ENCODE peak calls at places on chromosomes 12 and 14, in nine cellular contexts. One of them, this sample, is unnamed.
A peak's percentile ranks its signal among the peaks of the same experiment; 100 is the strongest.

GRCh38 chr12:124567673-124568373 is 411 bp upstream of the NCOR2 start:
- DNase-seq in heart left ventricle: peak; percentile 96
- DNase-seq in AG04450: peak; percentile 92
- DNase-seq in AG10803: peak; percentile 99
- DNase-seq in nephron progenitor cell: peak; percentile 82
- DNase-seq in ovary: peak; percentile 97
- DNase-seq in natural killer cell: peak; percentile 57
- DNase-seq in H9: peak; percentile 75
- DNase-seq in HFFc6: peak; percentile 93
- DNase-seq in this sample: peak; percentile 74

GRCh38 chr12:105384220-105384619 is 53.7 kb downstream of the C12orf75 start:
- DNase-seq in HFFc6: no peak
- DNase-seq in nephron progenitor cell: no peak
- DNase-seq in AG10803: no peak
- DNase-seq in ovary: no peak
- DNase-seq in heart left ventricle: no peak
- DNase-seq in H9: no peak
- DNase-seq in natural killer cell: no peak
- DNase-seq in AG04450: no peak
- DNase-seq in this sample: no peak

GRCh38 chr14:90758959-90759358 is 57.3 kb downstream of the TTC7B start:
- DNase-seq in HFFc6: no peak
- DNase-seq in AG10803: peak; percentile 76
- DNase-seq in heart left ventricle: peak; percentile 76
- DNase-seq in ovary: peak; percentile 57
- DNase-seq in nephron progenitor cell: no peak
- DNase-seq in natural killer cell: no peak
- DNase-seq in H9: no peak
- DNase-seq in AG04450: no peak
- DNase-seq in this sample: no peak

GRCh38 chr12:14961466-14962155 is at the start of gene ARHGDIB:
- DNase-seq in AG10803: no peak
- DNase-seq in nephron progenitor cell: no peak
- DNase-seq in H9: no peak
- DNase-seq in natural killer cell: peak; percentile 59
- DNase-seq in heart left ventricle: peak; percentile 29
- DNase-seq in ovary: no peak
- DNase-seq in AG04450: no peak
- DNase-seq in HFFc6: no peak
- DNase-seq in this sample: peak; percentile 46

GRCh38 chr14:95117937-95118726 is 39.2 kb downstream of the DICER1 start:
- DNase-seq in AG10803: no peak
- DNase-seq in ovary: no peak
- DNase-seq in AG04450: no peak
- DNase-seq in nephron progenitor cell: no peak
- DNase-seq in heart left ventricle: no peak
- DNase-seq in HFFc6: no peak
- DNase-seq in H9: no peak
- DNase-seq in natural killer cell: no peak
- DNase-seq in this sample: no peak

GRCh38 chr12:28374556-28374955 is 184.3 kb downstream of the CCDC91 start:
- DNase-seq in AG04450: no peak
- DNase-seq in H9: no peak
- DNase-seq in HFFc6: no peak
- DNase-seq in nephron progenitor cell: no peak
- DNase-seq in heart left ventricle: no peak
- DNase-seq in natural killer cell: no peak
- DNase-seq in AG10803: peak; percentile 52
- DNase-seq in ovary: no peak
- DNase-seq in this sample: no peak

GRCh38 chr12:107079172-107080011 is 14.0 kb downstream of the CRY1 start:
- DNase-seq in natural killer cell: no peak
- DNase-seq in HFFc6: peak; percentile 56
- DNase-seq in heart left ventricle: no peak
- DNase-seq in AG10803: peak; percentile 47
- DNase-seq in nephron progenitor cell: no peak
- DNase-seq in H9: no peak
- DNase-seq in ovary: no peak
- DNase-seq in AG04450: no peak
- DNase-seq in this sample: no peak

GRCh38 chr14:100603341-100604125 is 16.3 kb upstream of the BEGAIN start:
- DNase-seq in ovary: peak; percentile 27
- DNase-seq in AG04450: no peak
- DNase-seq in AG10803: no peak
- DNase-seq in heart left ventricle: no peak
- DNase-seq in HFFc6: no peak
- DNase-seq in H9: no peak
- DNase-seq in nephron progenitor cell: no peak
- DNase-seq in natural killer cell: no peak
- DNase-seq in this sample: no peak

GRCh38 chr12:70007687-70008086 is 182.7 kb downstream of the MYRFL start:
- DNase-seq in heart left ventricle: no peak
- DNase-seq in AG04450: no peak
- DNase-seq in HFFc6: no peak
- DNase-seq in ovary: no peak
- DNase-seq in natural killer cell: no peak
- DNase-seq in nephron progenitor cell: no peak
- DNase-seq in AG10803: no peak
- DNase-seq in H9: no peak
- DNase-seq in this sample: no peak

GRCh38 chr14:67514203-67514607 is 18.9 kb upstream of the PLEKHH1 start:
- DNase-seq in AG10803: no peak
- DNase-seq in HFFc6: no peak
- DNase-seq in AG04450: no peak
- DNase-seq in heart left ventricle: peak; percentile 10
- DNase-seq in ovary: peak; percentile 53
- DNase-seq in H9: no peak
- DNase-seq in natural killer cell: no peak
- DNase-seq in nephron progenitor cell: no peak
- DNase-seq in this sample: no peak

GRCh38 chr14:68210729-68211299 is 391.2 kb downstream of the RAD51B start:
- DNase-seq in AG04450: peak; percentile 92
- DNase-seq in HFFc6: peak; percentile 96
- DNase-seq in AG10803: peak; percentile 96
- DNase-seq in ovary: no peak
- DNase-seq in H9: no peak
- DNase-seq in heart left ventricle: peak; percentile 16
- DNase-seq in nephron progenitor cell: no peak
- DNase-seq in natural killer cell: peak; percentile 38
- DNase-seq in this sample: no peak

GRCh38 chr14:66117600-66117999 is 368.6 kb upstream of the CCDC196 start:
- DNase-seq in ovary: no peak
- DNase-seq in nephron progenitor cell: no peak
- DNase-seq in AG04450: no peak
- DNase-seq in heart left ventricle: no peak
- DNase-seq in natural killer cell: no peak
- DNase-seq in H9: no peak
- DNase-seq in HFFc6: peak; percentile 24
- DNase-seq in AG10803: peak; percentile 62
- DNase-seq in this sample: no peak

GRCh38 chr12:94982456-94982855 is 21.0 kb downstream of the NDUFA12 start:
- DNase-seq in H9: no peak
- DNase-seq in natural killer cell: no peak
- DNase-seq in AG10803: peak; percentile 47
- DNase-seq in AG04450: no peak
- DNase-seq in ovary: no peak
- DNase-seq in HFFc6: no peak
- DNase-seq in heart left ventricle: no peak
- DNase-seq in nephron progenitor cell: no peak
- DNase-seq in this sample: no peak

GRCh38 chr14:58398895-58399294 is 3.2 kb downstream of the TOMM20L start:
- DNase-seq in H9: no peak
- DNase-seq in ovary: no peak
- DNase-seq in HFFc6: no peak
- DNase-seq in AG04450: no peak
- DNase-seq in natural killer cell: no peak
- DNase-seq in nephron progenitor cell: no peak
- DNase-seq in AG10803: no peak
- DNase-seq in heart left ventricle: no peak
- DNase-seq in this sample: no peak

GRCh38 chr14:58395815-58396626 is at the start of gene TOMM20L:
- DNase-seq in nephron progenitor cell: peak; percentile 81
- DNase-seq in HFFc6: peak; percentile 6
- DNase-seq in ovary: peak; percentile 84
- DNase-seq in AG10803: peak; percentile 50
- DNase-seq in AG04450: peak; percentile 4
- DNase-seq in natural killer cell: peak; percentile 78
- DNase-seq in heart left ventricle: peak; percentile 71
- DNase-seq in H9: peak; percentile 86
- DNase-seq in this sample: peak; percentile 83

GRCh38 chr14:58398495-58398894 is 2.8 kb downstream of the TOMM20L start:
- DNase-seq in H9: no peak
- DNase-seq in HFFc6: no peak
- DNase-seq in heart left ventricle: no peak
- DNase-seq in ovary: no peak
- DNase-seq in AG04450: no peak
- DNase-seq in AG10803: no peak
- DNase-seq in natural killer cell: no peak
- DNase-seq in nephron progenitor cell: no peak
- DNase-seq in this sample: no peak

DNA sequence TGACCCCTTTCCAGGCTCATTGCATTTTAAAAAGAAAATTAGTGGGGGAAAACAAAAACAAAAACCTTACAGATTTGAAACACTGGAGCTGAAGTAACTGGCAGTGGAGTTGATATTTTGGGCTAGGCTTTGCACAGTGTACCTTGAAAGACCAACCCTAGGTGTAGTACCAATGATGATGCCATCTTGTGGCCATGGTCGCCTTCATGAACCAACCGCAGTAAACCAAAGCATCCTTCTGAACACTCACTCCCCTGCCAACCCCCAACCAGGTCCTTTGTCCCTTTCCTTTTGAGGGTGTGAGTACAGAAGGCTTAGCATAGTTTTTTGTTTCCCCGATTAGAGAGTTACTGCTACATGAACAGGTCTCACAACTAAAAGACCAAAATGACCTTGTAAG is 5.9 kb downstream of the TOMM20L start:
- DNase-seq in H9: no peak
- DNase-seq in HFFc6: no peak
- DNase-seq in ovary: no peak
- DNase-seq in natural killer cell: no peak
- DNase-seq in AG10803: no peak
- DNase-seq in heart left ventricle: no peak
- DNase-seq in nephron progenitor cell: no peak
- DNase-seq in AG04450: no peak
- DNase-seq in this sample: no peak
- TF ChIP-seq CTCF in H9: peak; percentile 31
- TF ChIP-seq CTCF in HFFc6: peak; percentile 13
- TF ChIP-seq CTCF in ovary: no peak
- TF ChIP-seq CTCF in natural killer cell: no peak
- TF ChIP-seq CTCF in AG10803: no peak
- TF ChIP-seq CTCF in heart left ventricle: no peak
- TF ChIP-seq CTCF in nephron progenitor cell: no peak
- TF ChIP-seq CTCF in AG04450: no peak
- TF ChIP-seq CTCF in this sample: no peak

GRCh38 chr12:43621262-43621661 is 69.3 kb upstream of the ADAMTS20 start:
- DNase-seq in HFFc6: no peak
- DNase-seq in natural killer cell: no peak
- DNase-seq in H9: no peak
- DNase-seq in heart left ventricle: no peak
- DNase-seq in AG04450: no peak
- DNase-seq in nephron progenitor cell: no peak
- DNase-seq in AG10803: no peak
- DNase-seq in ovary: no peak
- DNase-seq in this sample: no peak
- TF ChIP-seq CTCF in HFFc6: no peak
- TF ChIP-seq CTCF in natural killer cell: no peak
- TF ChIP-seq CTCF in H9: no peak
- TF ChIP-seq CTCF in heart left ventricle: no peak
- TF ChIP-seq CTCF in AG04450: no peak
- TF ChIP-seq CTCF in nephron progenitor cell: no peak
- TF ChIP-seq CTCF in AG10803: no peak
- TF ChIP-seq CTCF in ovary: no peak
- TF ChIP-seq CTCF in this sample: no peak

DNA sequence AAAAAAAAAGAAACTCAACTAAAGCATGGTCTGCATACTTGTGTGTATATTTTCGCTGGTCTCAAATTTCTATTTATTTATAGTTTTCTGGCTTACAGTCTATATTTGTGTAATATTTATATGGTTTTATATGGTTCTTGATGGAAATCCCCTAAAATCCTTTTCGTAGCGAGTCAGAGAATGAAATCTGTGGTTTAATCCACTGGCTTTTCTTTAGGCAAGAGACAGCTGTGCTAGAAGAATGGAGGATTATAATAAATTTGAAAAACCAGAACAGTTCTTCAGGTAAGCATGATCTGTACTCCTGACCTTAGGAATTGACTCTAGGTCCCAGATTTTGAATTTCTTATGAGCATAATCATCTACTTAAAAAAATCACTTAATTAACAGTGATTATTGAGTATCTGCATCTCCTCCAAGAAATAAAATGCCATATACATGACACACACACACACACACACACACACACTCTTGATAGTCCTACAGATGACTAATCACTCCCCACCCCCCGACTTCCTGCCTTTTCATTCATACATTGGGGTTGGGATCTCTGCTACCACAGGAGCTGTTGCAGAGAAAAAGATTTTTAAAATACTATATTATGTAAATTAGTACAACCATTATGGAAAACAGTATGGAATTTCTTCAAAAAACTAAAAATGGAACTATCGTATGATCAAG is 113.4 kb downstream of the CRADD start:
- DNase-seq in HFFc6: peak; percentile 78
- DNase-seq in H9: no peak
- DNase-seq in natural killer cell: no peak
- DNase-seq in ovary: no peak
- DNase-seq in nephron progenitor cell: no peak
- DNase-seq in AG04450: no peak
- DNase-seq in heart left ventricle: no peak
- DNase-seq in AG10803: peak; percentile 88
- DNase-seq in this sample: no peak
- TF ChIP-seq CTCF in HFFc6: no peak
- TF ChIP-seq CTCF in H9: no peak
- TF ChIP-seq CTCF in natural killer cell: no peak
- TF ChIP-seq CTCF in ovary: no peak
- TF ChIP-seq CTCF in nephron progenitor cell: no peak
- TF ChIP-seq CTCF in AG04450: no peak
- TF ChIP-seq CTCF in heart left ventricle: no peak
- TF ChIP-seq CTCF in AG10803: no peak
- TF ChIP-seq CTCF in this sample: no peak

DNA sequence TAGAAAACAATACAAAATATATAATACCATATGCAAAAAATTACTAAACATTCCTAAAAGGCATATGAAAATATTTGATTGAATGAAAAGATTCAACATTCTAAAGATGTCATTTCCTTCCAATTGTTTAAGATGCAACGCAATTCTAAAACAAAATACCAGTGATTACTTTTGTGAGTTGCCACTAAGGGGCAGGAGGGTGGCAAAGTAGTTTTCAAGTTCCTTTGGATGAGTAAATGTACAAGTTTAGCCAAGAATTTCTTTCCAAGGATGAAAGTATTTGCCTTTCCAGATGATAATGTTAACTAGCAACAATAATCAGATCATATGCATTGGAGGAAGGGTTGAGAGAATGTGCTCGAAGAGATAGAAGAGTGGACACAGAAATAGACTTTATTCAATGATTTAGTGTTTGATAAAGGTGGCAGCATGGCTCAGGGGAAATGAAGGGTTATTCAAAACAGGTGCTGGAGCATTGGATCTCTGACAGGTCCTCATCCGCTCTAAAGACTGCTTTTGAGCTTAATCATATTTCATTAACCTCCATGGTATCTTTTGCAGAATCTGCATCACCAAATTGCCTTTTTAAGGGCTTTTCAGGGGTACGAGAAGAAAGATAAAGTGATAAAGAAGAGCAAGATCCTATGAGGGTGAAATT is 678.5 kb upstream of the TBX3 start:
- DNase-seq in AG04450: no peak
- DNase-seq in HFFc6: no peak
- DNase-seq in ovary: no peak
- DNase-seq in nephron progenitor cell: no peak
- DNase-seq in heart left ventricle: no peak
- DNase-seq in natural killer cell: no peak
- DNase-seq in AG10803: peak; percentile 60
- DNase-seq in H9: no peak
- DNase-seq in this sample: no peak
- TF ChIP-seq CTCF in AG04450: peak; percentile 23
- TF ChIP-seq CTCF in HFFc6: peak; percentile 59
- TF ChIP-seq CTCF in ovary: no peak
- TF ChIP-seq CTCF in nephron progenitor cell: no peak
- TF ChIP-seq CTCF in heart left ventricle: no peak
- TF ChIP-seq CTCF in natural killer cell: no peak
- TF ChIP-seq CTCF in AG10803: peak; percentile 58
- TF ChIP-seq CTCF in H9: peak; percentile 27
- TF ChIP-seq CTCF in this sample: no peak